ENCODE peak calls at places on chromosomes 3 and 15, in eight cellular contexts. Q is Calu3; F is endothelial cell; U is naive thymus-derived CD8-positive, alpha-beta T cell; X is HS-5; Z is heart left ventricle; Y is coronary artery; O is Kasumi-1. V is an unnamed sample.

GRCh38 chr15:78732634-78733033 is 78.6 kb downstream of the ADAMTS7 start:
- DNase-seq in Y (no peak), Q (no peak), F (no peak), Z (no peak), X (no peak), O (no peak), U (no peak), V (no peak)

GRCh38 chr3:71628571-71628970 is 45.0 kb upstream of the FOXP1 start:
- DNase-seq in Z (no peak), Q (no peak), Y (no peak), F (no peak), X (no peak), U (no peak), O (no peak), V (peak)

GRCh38 chr15:64894395-64895056 is 17.2 kb upstream of the ANKDD1A start:
- DNase-seq in O (peak), Z (peak), X (no peak), F (peak), Q (no peak), U (peak), Y (no peak), V (no peak)

GRCh38 chr15:26628071-26628470 is 144.8 kb downstream of the GABRB3 start:
- DNase-seq in X (no peak), U (no peak), O (no peak), Q (no peak), F (no peak), Y (no peak), Z (no peak), V (no peak)

GRCh38 chr3:14230729-14231128 is 52.1 kb downstream of the LSM3 start:
- DNase-seq in F (no peak), Q (no peak), Y (no peak), X (no peak), O (no peak), Z (no peak), U (no peak), V (no peak)

GRCh38 chr3:42668793-42669217 is 15.3 kb downstream of the ZBTB47 start:
- DNase-seq in U (no peak), O (no peak), Y (peak), Z (no peak), Q (no peak), F (no peak), X (no peak), V (peak)

GRCh38 chr15:77495806-77496589 is 75.3 kb downstream of the HMG20A start:
- DNase-seq in X (no peak), Q (no peak), Y (no peak), O (peak), F (peak), U (no peak), Z (peak), V (peak)

GRCh38 chr15:72175186-72176044 is 22.2 kb downstream of the GRAMD2A start:
- DNase-seq in F (no peak), Y (no peak), U (no peak), O (no peak), X (no peak), Q (no peak), Z (no peak), V (no peak)

GRCh38 chr15:59976480-59976879 is 27.6 kb upstream of the FOXB1 start:
- DNase-seq in Z (no peak), F (peak), Y (no peak), O (peak), X (no peak), U (peak), Q (no peak), V (no peak)

GRCh38 chr15:62847900-62848489 is 194.6 kb upstream of the TPM1 start:
- DNase-seq in U (no peak), X (no peak), O (no peak), Q (peak), F (peak), Y (no peak), Z (peak), V (peak)

GRCh38 chr3:165459111-165459510 is 262.9 kb upstream of the SLITRK3 start:
- DNase-seq in U (no peak), Z (no peak), Y (no peak), Q (no peak), X (no peak), O (no peak), F (no peak), V (no peak)

GRCh38 chr15:95325763-95326688 is 1004.5 kb upstream of the NR2F2 start:
- DNase-seq in Q (no peak), X (no peak), O (no peak), F (no peak), U (no peak), Z (no peak), Y (no peak), V (no peak)

GRCh38 chr3:13211605-13212210 is 138.5 kb upstream of the IQSEC1 start:
- DNase-seq in U (no peak), X (no peak), Q (no peak), F (no peak), O (no peak), Z (no peak), Y (no peak), V (no peak)

V was measured in GM23248.